ENCODE peak calls at places on chromosomes 11 and 22, in four cellular contexts. J, P, B and N are unnamed samples. For H3K36me3, the result is how much of the 10 kb centered on the place peaks cover.

GRCh38 chr11:46930089-46930488 is 6.5 kb upstream of the CSTPP1 start:
- DNase-seq in J (peak), P (no peak), B (no peak), N (no peak)

GRCh38 chr11:20611892-20612291 is 12.5 kb downstream of the SLC6A5 start:
- DNase-seq in J (no peak), P (no peak), B (no peak), N (no peak)

GRCh38 chr22:41883400-41883799 is 31.5 kb downstream of the SHISA8 start:
- DNase-seq in J (no peak), P (no peak), B (no peak), N (no peak)

GRCh38 chr11:134581966-134582787 is 170.1 kb upstream of the B3GAT1 start:
- DNase-seq in J (no peak), P (peak), B (no peak), N (no peak)

GRCh38 chr11:46849631-46850030 is 3.6 kb upstream of the CKAP5 start:
- DNase-seq in J (no peak), P (no peak), B (no peak), N (no peak)

GRCh38 chr22:36741204-36741793 is 34.6 kb downstream of the IFT27 start:
- DNase-seq in J (no peak), P (peak), B (no peak), N (no peak)

GRCh38 chr11:32426819-32427615 is 8.3 kb downstream of the WT1 start:
- DNase-seq in J (no peak), P (no peak), B (peak), N (peak)

GRCh38 chr11:129282634-129283033 is 90.5 kb upstream of the ARHGAP32 start:
- DNase-seq in J (no peak), P (no peak), B (no peak), N (no peak)

GRCh38 chr11:61766353-61766841 is 14.0 kb downstream of the MYRF start:
- DNase-seq in J (no peak), P (no peak), B (no peak), N (no peak)

GRCh38 chr11:35868491-35868890 is 75.4 kb upstream of the LDLRAD3 start:
- DNase-seq in J (no peak), P (no peak), B (no peak), N (no peak)

GRCh38 chr11:10304495-10305261 is at the start of gene ADM:
- DNase-seq in J (peak), P (peak), B (peak), N (peak)

DNA sequence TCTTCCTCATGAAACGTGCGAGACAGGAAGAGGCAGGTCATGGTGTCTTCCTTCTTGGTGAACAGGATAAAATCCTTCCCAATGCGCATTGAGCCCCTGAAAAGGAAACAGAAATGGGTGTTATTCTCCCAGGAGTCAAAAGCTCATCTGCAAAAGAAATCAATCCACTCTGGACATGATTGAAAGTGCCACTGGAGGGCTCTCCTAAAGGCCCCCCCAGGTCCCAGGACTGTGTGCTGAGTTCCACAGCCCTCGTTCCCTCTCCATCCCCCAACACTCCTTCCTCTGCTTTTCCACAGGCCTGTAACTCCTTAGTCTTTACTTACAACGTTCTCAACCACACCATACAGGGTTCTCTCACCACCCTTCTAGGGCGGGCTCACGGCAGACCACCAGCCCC is 22.2 kb downstream of the MORC2 start:
- DNase-seq in J (no peak), P (no peak), B (no peak), N (no peak)
- H3K36me3 ChIP-seq in J (under half), P (under half), B (under half), N (under half)

GRCh38 chr11:119168471-119169271 is at the start of gene NLRX1:
- DNase-seq in J (peak), P (peak), B (peak), N (peak)

GRCh38 chr11:119167933-119168332 is 592 bp upstream of the NLRX1 start:
- DNase-seq in J (no peak), P (no peak), B (no peak), N (no peak)

GRCh38 chr11:119172513-119172912 is 4.0 kb downstream of the NLRX1 start:
- DNase-seq in J (peak), P (no peak), B (no peak), N (no peak)

GRCh38 chr11:119166368-119167076 is 2.0 kb upstream of the NLRX1 start:
- DNase-seq in J (no peak), P (no peak), B (no peak), N (no peak)

GRCh38 chr11:119169272-119169719 is 771 bp downstream of the NLRX1 start:
- DNase-seq in J (peak), P (peak), B (peak), N (peak)
- TF ChIP-seq POLR2A in J (peak), P (peak), B (no peak), N (peak)

DNA sequence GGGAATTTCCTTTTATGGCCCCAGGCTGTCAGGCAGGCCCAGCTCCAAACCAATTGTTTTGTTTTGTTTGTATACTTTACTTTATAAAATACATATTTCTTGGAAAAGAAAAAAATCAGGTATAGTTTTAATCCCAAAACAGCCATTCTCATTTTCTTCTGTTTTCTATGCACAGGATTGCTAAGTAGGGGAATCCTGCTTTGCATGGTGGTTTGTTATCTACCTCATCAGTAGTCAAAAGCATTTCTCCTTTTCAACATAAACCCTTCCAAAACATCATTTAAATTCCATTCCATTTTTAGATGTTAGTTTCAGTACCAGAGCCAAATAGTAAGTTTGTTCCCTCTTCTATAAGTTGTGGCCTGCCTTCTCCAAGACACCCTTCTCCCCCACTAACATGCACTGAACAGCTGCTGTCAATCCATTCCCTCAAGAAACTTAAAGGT is 3.6 kb downstream of the ILK start:
- DNase-seq in J (no peak), P (no peak), B (no peak), N (peak)
- H3K27ac ChIP-seq in J (peak), P (peak), B (no peak), N (peak)

GRCh38 chr11:92693146-92693545 is 276.3 kb upstream of the MTNR1B start:
- DNase-seq in J (no peak), P (no peak), B (no peak), N (no peak)
- H3K36me3 ChIP-seq in J (under half), P (under half), B (under half), N (under half)

GRCh38 chr22:17239156-17239701 is 20.0 kb upstream of the ADA2 start:
- DNase-seq in J (no peak), P (no peak), B (no peak), N (no peak)

GRCh38 chr22:17241571-17242310 is 22.5 kb upstream of the ADA2 start:
- DNase-seq in J (peak), P (no peak), B (no peak), N (no peak)

GRCh38 chr22:17247832-17248231 is 28.6 kb upstream of the ADA2 start:
- DNase-seq in J (no peak), P (no peak), B (no peak), N (no peak)

GRCh38 chr22:17243524-17243923 is 24.3 kb upstream of the ADA2 start:
- DNase-seq in J (peak), P (no peak), B (no peak), N (no peak)
- TF ChIP-seq POLR2A in J (no peak), P (no peak), B (no peak), N (no peak)

GRCh38 chr11:16097543-16097942 is 258.8 kb downstream of the SOX6 start:
- DNase-seq in J (peak), P (no peak), B (no peak), N (no peak)

GRCh38 chr11:16091862-16092261 is 264.5 kb downstream of the SOX6 start:
- DNase-seq in J (no peak), P (no peak), B (no peak), N (no peak)

GRCh38 chr11:16095756-16096155 is 260.6 kb downstream of the SOX6 start:
- DNase-seq in J (no peak), P (no peak), B (no peak), N (no peak)

GRCh38 chr11:16096336-16096735 is 260.0 kb downstream of the SOX6 start:
- DNase-seq in J (no peak), P (no peak), B (no peak), N (no peak)

DNA sequence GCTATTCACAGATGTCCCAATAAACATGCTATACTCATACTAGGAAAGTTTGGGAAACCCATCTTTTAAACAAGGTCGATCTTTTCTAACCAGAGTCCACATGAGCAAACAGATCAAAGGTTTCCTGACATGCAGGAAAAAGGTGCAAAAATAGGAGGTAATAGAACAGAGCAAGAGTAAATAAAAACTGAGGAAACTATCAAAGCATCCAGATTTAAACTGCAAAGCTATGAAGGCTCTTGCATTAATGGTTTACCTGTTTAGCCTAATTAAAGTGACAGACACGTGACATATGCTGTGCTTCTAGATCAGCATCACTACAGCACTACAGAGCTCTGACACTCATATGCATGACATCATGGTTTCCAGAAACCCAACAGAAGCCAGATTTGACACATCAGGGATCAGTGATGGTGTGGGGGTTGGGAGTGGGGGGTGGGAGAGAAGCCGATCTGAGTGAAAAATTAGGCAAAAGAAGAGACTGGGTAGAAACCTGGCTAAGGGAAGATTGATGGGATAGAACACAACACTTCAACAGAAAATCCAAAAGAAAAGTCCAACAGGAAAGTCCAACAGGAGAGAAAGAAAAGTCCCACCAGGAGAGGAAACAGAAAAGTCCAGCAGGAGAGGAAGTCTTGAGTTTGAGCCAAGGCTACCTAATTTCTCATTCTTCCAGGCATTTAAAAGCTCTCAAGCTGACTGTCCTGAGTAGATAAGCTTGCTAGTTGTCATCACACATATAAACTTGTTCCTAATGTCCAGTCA is 262.3 kb downstream of the SOX6 start:
- DNase-seq in J (no peak), P (no peak), B (no peak), N (no peak)
- H3K27ac ChIP-seq in J (no peak), P (no peak), B (no peak), N (no peak)

GRCh38 chr22:19041403-19042074 is 80.7 kb downstream of the DGCR2 start:
- DNase-seq in J (no peak), P (peak), B (peak), N (no peak)
- H3K36me3 ChIP-seq in J (under half), P (under half), B (under half), N (under half)